ENCODE peak calls at places on chromosomes 11 and 22, in seven cellular contexts. W is caudate nucleus; C is colonic mucosa; Q is left ventricle myocardium inferior; S is CD8-positive, alpha-beta memory T cell; A is OCI-LY7; O is RWPE1. E is an unnamed sample.

GRCh38 chr11:66950113-66950535 is 8.1 kb downstream of the PC start:
- DNase-seq in C (peak), Q (no peak), W (peak), O (no peak), A (no peak), S (no peak), E (no peak)

GRCh38 chr22:47997052-47997568 is 1234.7 kb downstream of the TBC1D22A start:
- DNase-seq in Q (no peak), S (no peak), W (no peak), C (no peak), O (no peak), A (no peak), E (no peak)

GRCh38 chr11:118938491-118939411 is 13.0 kb upstream of the BCL9L start:
- DNase-seq in S (no peak), C (no peak), W (no peak), Q (no peak), O (peak), A (no peak), E (no peak)

GRCh38 chr22:43281400-43281799 is 61.8 kb downstream of the SCUBE1 start:
- DNase-seq in C (no peak), A (no peak), W (no peak), S (no peak), O (no peak), Q (no peak), E (no peak)

GRCh38 chr11:113104390-113105251 is 143.4 kb downstream of the NCAM1 start:
- DNase-seq in S (no peak), A (no peak), W (no peak), Q (no peak), O (no peak), C (no peak), E (no peak)

GRCh38 chr11:1150095-1150494 is 7.7 kb upstream of the MUC5AC start:
- DNase-seq in S (no peak), W (no peak), O (no peak), A (no peak), Q (no peak), C (peak), E (no peak)

GRCh38 chr11:63142459-63142858 is 1.6 kb downstream of the SLC22A24 start:
- DNase-seq in W (no peak), Q (no peak), O (no peak), S (no peak), A (no peak), C (no peak), E (no peak)

GRCh38 chr22:48536691-48537591 is 1290.7 kb downstream of the BRD1 start:
- DNase-seq in O (no peak), Q (no peak), W (peak), S (no peak), C (no peak), A (no peak), E (peak)

GRCh38 chr22:27348634-27349033 is 452.9 kb downstream of the MN1 start:
- DNase-seq in Q (no peak), C (no peak), W (no peak), A (no peak), S (no peak), O (no peak), E (no peak)

GRCh38 chr22:27779650-27780049 is 21.9 kb downstream of the MN1 start:
- DNase-seq in W (no peak), A (no peak), Q (no peak), C (no peak), O (no peak), S (no peak), E (no peak)

GRCh38 chr22:41380993-41381328 is 781 bp upstream of the TEF start:
- DNase-seq in S (no peak), Q (no peak), A (no peak), O (peak), C (peak), W (no peak), E (no peak)

GRCh38 chr22:46684706-46685105 is 53.3 kb downstream of the CERK start:
- DNase-seq in Q (peak), O (no peak), S (no peak), C (no peak), A (peak), W (no peak), E (no peak)

DNA sequence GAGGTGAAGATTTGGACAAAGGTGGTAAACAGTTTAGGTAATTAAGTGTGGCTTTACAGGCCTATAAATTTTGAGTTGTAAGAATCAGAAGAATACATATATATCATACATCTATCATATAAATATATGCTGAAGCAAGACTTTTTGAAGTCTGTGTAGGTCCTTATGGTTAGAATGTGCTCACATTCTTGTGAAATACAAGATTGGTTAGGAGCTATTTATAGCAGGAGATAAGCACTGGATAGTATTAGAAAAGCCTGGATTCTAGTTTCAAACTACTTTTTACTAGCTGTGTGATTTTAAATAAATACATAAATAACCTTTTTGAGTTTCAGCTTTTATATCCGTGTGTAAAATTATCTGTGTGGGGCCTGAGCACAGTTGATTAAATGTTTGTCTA is 42.3 kb downstream of the ANKRD42 start:
- DNase-seq in W (no peak), S (no peak), Q (no peak), O (no peak), A (no peak), C (no peak), E (no peak)
- H3K27ac ChIP-seq in W (no peak), S (no peak), Q (no peak), O (no peak), A (no peak), C (no peak), E (no peak)

DNA sequence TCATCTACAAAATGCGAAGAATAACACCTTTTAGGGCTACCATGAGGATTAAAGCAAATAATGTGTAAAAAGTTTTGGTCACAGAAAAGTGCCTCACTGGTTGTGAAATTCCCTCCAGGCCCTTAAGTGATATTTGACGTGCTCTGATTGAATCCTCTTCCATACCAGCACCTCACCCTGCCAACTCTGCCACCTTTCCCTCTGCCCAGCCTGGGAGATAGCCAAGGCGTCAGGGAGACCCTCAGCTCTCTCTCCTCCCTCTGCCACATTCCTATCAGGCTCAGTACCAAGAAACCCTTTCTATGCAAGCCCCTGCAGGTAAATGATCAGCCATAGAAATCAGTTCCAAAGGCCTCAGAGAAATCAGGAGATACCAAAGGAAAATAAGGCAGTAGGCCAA is 21.4 kb downstream of the PLEKHA7 start:
- DNase-seq in Q (no peak), A (no peak), C (no peak), W (no peak), S (no peak), O (no peak), E (no peak)
- H3K27ac ChIP-seq in Q (peak), A (no peak), C (peak), W (no peak), S (no peak), O (no peak), E (no peak)

GRCh38 chr11:107970049-107970448 is 38.6 kb upstream of the CUL5 start:
- DNase-seq in A (no peak), O (no peak), C (no peak), W (no peak), Q (no peak), S (no peak), E (no peak)

GRCh38 chr11:107969219-107969618 is 39.5 kb upstream of the CUL5 start:
- DNase-seq in C (no peak), O (no peak), Q (no peak), A (no peak), W (no peak), S (no peak), E (no peak)

GRCh38 chr11:107973641-107974040 is 35.1 kb upstream of the CUL5 start:
- DNase-seq in Q (no peak), S (no peak), C (no peak), A (no peak), O (no peak), W (no peak), E (no peak)
- H3K27ac ChIP-seq in Q (no peak), S (no peak), C (no peak), A (no peak), O (no peak), W (no peak), E (no peak)

GRCh38 chr11:129625930-129626329 is 189.7 kb upstream of the TMEM45B start:
- DNase-seq in C (no peak), W (no peak), S (no peak), A (no peak), Q (no peak), O (peak), E (no peak)
- H3K27ac ChIP-seq in C (no peak), W (no peak), S (no peak), A (no peak), Q (no peak), O (peak), E (no peak)

GRCh38 chr11:47979378-47980092 is 824 bp upstream of the PTPRJ start:
- DNase-seq in Q (no peak), C (no peak), O (no peak), A (no peak), W (no peak), S (no peak), E (no peak)
- H3K27ac ChIP-seq in Q (peak), C (no peak), O (no peak), A (no peak), W (peak), S (no peak), E (peak)

GRCh38 chr11:86596861-86597632 is 75.4 kb downstream of the ME3 start:
- DNase-seq in A (no peak), S (no peak), C (no peak), W (no peak), O (no peak), Q (no peak), E (no peak)

GRCh38 chr11:86592659-86593451 is 79.6 kb downstream of the ME3 start:
- DNase-seq in S (peak), Q (no peak), O (peak), C (peak), A (peak), W (no peak), E (no peak)

GRCh38 chr11:86593833-86594232 is 78.6 kb downstream of the ME3 start:
- DNase-seq in W (no peak), O (no peak), Q (no peak), S (no peak), A (no peak), C (no peak), E (no peak)

GRCh38 chr11:86595401-86595800 is 77.0 kb downstream of the ME3 start:
- DNase-seq in W (no peak), A (no peak), S (no peak), Q (no peak), C (no peak), O (no peak), E (no peak)

GRCh38 chr11:86594746-86595145 is 77.7 kb downstream of the ME3 start:
- DNase-seq in C (no peak), O (peak), A (no peak), S (no peak), Q (no peak), W (no peak), E (no peak)
- H3K27ac ChIP-seq in C (no peak), O (no peak), A (no peak), S (no peak), Q (no peak), W (no peak), E (no peak)

GRCh38 chr22:20866716-20867115 is 7.9 kb downstream of the SNAP29 start:
- DNase-seq in W (no peak), S (no peak), Q (no peak), C (no peak), O (no peak), A (no peak), E (no peak)
- H3K27ac ChIP-seq in W (peak), S (peak), Q (peak), C (peak), O (no peak), A (no peak), E (peak)

GRCh38 chr11:6237903-6238302 is 986 bp upstream of the CNGA4 start:
- DNase-seq in S (no peak), W (no peak), Q (no peak), O (no peak), C (no peak), A (no peak), E (no peak)

GRCh38 chr11:6237271-6237670 is 1.6 kb upstream of the CNGA4 start:
- DNase-seq in O (no peak), S (no peak), W (no peak), A (no peak), C (no peak), Q (no peak), E (no peak)

GRCh38 chr11:6240691-6241285 is 1.9 kb downstream of the CNGA4 start:
- DNase-seq in W (no peak), S (no peak), Q (no peak), C (no peak), A (no peak), O (no peak), E (no peak)

GRCh38 chr11:6240139-6240538 is 1.2 kb downstream of the CNGA4 start:
- DNase-seq in W (no peak), Q (no peak), O (no peak), S (no peak), C (no peak), A (no peak), E (no peak)

DNA sequence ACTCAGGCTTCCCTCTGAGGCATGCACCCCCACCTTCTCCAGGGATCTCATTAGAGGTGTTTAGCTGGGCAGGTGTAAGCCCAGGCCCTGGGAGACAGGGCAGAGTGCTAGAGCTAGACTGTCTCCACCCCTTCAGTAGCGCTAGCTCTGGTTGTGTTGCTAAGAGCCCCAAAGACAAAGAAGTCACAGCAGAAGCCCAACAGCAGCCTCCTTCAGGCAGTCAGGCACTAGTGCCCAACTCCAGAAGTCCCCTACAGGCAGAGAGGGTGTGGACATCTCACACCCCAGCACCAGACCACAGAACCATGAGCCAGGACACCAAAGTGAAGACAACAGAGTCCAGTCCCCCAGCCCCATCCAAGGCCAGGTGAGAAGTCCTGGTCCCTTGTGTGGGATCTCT is at the start of gene CNGA4:
- DNase-seq in O (no peak), S (no peak), W (no peak), Q (no peak), C (no peak), A (peak), E (no peak)
- H3K27ac ChIP-seq in O (no peak), S (no peak), W (no peak), Q (no peak), C (no peak), A (no peak), E (no peak)

DNA sequence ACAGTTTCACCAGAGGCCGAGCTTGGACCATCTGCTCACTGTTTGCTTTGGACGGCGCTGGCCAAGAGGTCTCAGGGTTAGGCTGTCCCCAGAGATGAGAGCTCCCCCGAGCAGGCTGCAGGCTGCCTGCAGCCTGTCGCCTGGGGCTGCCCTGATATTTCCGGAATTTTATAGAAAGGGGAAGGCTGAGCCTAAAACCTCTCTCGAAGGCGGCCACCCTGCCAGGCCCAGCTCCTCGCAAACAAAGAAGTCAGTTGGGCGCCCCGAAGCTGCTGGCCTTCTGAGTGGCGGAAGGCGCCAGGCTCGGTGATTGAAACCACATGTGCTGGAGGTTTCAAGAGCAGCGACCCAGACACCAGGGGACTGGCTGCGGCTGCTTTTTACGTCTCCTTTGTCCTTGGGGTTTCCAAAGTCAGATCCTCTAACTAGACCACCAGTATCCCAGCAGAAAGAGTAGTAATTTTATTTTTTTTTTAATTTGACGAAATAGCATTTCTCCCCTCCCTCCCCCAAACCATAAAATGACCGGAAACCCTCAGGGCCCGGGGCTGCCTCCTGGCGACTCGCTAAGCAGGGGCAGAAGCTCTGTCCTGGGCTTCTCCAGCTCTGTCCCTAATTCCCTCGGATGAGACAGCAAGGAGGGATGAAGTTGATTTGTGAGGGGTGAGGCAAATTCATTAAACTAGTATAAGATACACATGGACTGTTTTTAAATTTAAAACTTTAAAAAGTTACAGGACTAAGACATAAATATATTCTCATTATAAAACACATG is 57.4 kb downstream of the CLMP start:
- DNase-seq in Q (peak), C (peak), O (no peak), A (no peak), S (no peak), W (no peak), E (peak)
- H3K27ac ChIP-seq in Q (peak), C (peak), O (peak), A (no peak), S (no peak), W (no peak), E (no peak)

GRCh38 chr22:37234736-37235711 is 9.0 kb downstream of the RAC2 start:
- DNase-seq in W (no peak), Q (no peak), O (no peak), C (no peak), A (peak), S (no peak), E (no peak)
- H3K27ac ChIP-seq in W (no peak), Q (no peak), O (peak), C (no peak), A (peak), S (peak), E (no peak)

E was measured in substantia nigra.